ENCODE peak calls at places on chromosome 2, in four cellular contexts. H is AG09309, U is bronchial epithelial cell, J is NT2/D1. Y is an unnamed sample.

GRCh38 chr2:229725716-229726346 is 11.5 kb upstream of the DNER start:
- DNase-seq in H (peak), U (peak), J (no peak), Y (no peak)

GRCh38 chr2:58460670-58461069 is 219.5 kb upstream of the FANCL start:
- DNase-seq in H (no peak), U (no peak), J (no peak), Y (no peak)

GRCh38 chr2:205660521-205661124 is 21.7 kb upstream of the NRP2 start:
- DNase-seq in H (peak), U (peak), J (no peak), Y (no peak)

GRCh38 chr2:201960300-201960699 is 73.4 kb upstream of the FZD7 start:
- DNase-seq in H (no peak), U (no peak), J (no peak), Y (no peak)

GRCh38 chr2:171741189-171741588 is 53.9 kb downstream of the DYNC1I2 start:
- DNase-seq in H (no peak), U (peak), J (no peak), Y (no peak)

GRCh38 chr2:205276071-205276777 is 406.1 kb upstream of the NRP2 start:
- DNase-seq in H (no peak), U (no peak), J (peak), Y (no peak)

GRCh38 chr2:150470435-150470834 is 17.0 kb downstream of the RND3 start:
- DNase-seq in H (no peak), U (peak), J (no peak), Y (no peak)

GRCh38 chr2:176297067-176297466 is 27.8 kb downstream of the MTX2 start:
- DNase-seq in H (no peak), U (no peak), J (no peak), Y (no peak)

GRCh38 chr2:131588152-131588873 is 60.6 kb downstream of the CCDC74A start:
- DNase-seq in H (no peak), U (no peak), J (no peak), Y (no peak)

GRCh38 chr2:98572676-98573075 is 35.6 kb downstream of the COA5 start:
- DNase-seq in H (no peak), U (no peak), J (no peak), Y (no peak)

GRCh38 chr2:55768991-55769390 is 75.3 kb upstream of the PNPT1 start:
- DNase-seq in H (no peak), U (peak), J (no peak), Y (no peak)

GRCh38 chr2:119240311-119241204 is 16.9 kb downstream of the STEAP3 start:
- DNase-seq in H (no peak), U (peak), J (no peak), Y (peak)

GRCh38 chr2:95390272-95390880 is 12.1 kb upstream of the FAHD2A start:
- DNase-seq in H (no peak), U (no peak), J (no peak), Y (no peak)

GRCh38 chr2:135743860-135744259 is 2.2 kb downstream of the UBXN4 start:
- DNase-seq in H (no peak), U (no peak), J (no peak), Y (no peak)

GRCh38 chr2:228407821-228408220 is 226.3 kb upstream of the SPHKAP start:
- DNase-seq in H (no peak), U (no peak), J (no peak), Y (no peak)

GRCh38 chr2:38164881-38165280 is 88.9 kb upstream of the CYP1B1 start:
- DNase-seq in H (no peak), U (no peak), J (no peak), Y (no peak)

GRCh38 chr2:78861546-78861945 is 164.0 kb upstream of the REG3G start:
- DNase-seq in H (no peak), U (peak), J (peak), Y (no peak)

GRCh38 chr2:173983414-173983871 is 18.3 kb upstream of the SP3 start:
- DNase-seq in H (no peak), U (no peak), J (no peak), Y (no peak)

GRCh38 chr2:175414872-175415487 is 233.5 kb upstream of the ATP5MC3 start:
- DNase-seq in H (peak), U (peak), J (peak), Y (peak)

GRCh38 chr2:6741229-6741628 is 124.5 kb downstream of the CMPK2 start:
- DNase-seq in H (no peak), U (no peak), J (no peak), Y (no peak)

GRCh38 chr2:47534179-47534919 is 131.4 kb downstream of the MSH2 start:
- DNase-seq in H (peak), U (peak), J (peak), Y (peak)

GRCh38 chr2:10412380-10412779 is 35.7 kb downstream of the ODC1 start:
- DNase-seq in H (no peak), U (peak), J (peak), Y (no peak)

GRCh38 chr2:165698621-165698946 is 95.5 kb downstream of the GALNT3 start:
- DNase-seq in H (peak), U (peak), J (peak), Y (no peak)

GRCh38 chr2:5433855-5434254 is 258.3 kb upstream of the SOX11 start:
- DNase-seq in H (no peak), U (no peak), J (no peak), Y (no peak)

GRCh38 chr2:53787255-53787910 is 539 bp downstream of the ERLEC1 start:
- DNase-seq in H (no peak), U (peak), J (no peak), Y (no peak)

GRCh38 chr2:171792922-171793580 is 101.0 kb downstream of the SLC25A12 start:
- DNase-seq in H (no peak), U (no peak), J (no peak), Y (no peak)

GRCh38 chr2:233033672-233034071 is 1.2 kb downstream of the NEU2 start:
- DNase-seq in H (no peak), U (peak), J (no peak), Y (no peak)

GRCh38 chr2:225597911-225598310 is 198.4 kb downstream of the NYAP2 start:
- DNase-seq in H (no peak), U (no peak), J (no peak), Y (no peak)

GRCh38 chr2:170006592-170007327 is 171.2 kb upstream of the MYO3B start:
- DNase-seq in H (no peak), U (peak), J (no peak), Y (no peak)

GRCh38 chr2:12495247-12495868 is 221.4 kb upstream of the TRIB2 start:
- DNase-seq in H (no peak), U (no peak), J (no peak), Y (no peak)

GRCh38 chr2:185385157-185385556 is 353.4 kb upstream of the FSIP2 start:
- DNase-seq in H (no peak), U (no peak), J (no peak), Y (no peak)

GRCh38 chr2:74741076-74741460 is 87.0 kb downstream of the SEMA4F start:
- DNase-seq in H (no peak), U (no peak), J (no peak), Y (no peak)

GRCh38 chr2:223494987-223495386 is 107.2 kb downstream of the SCG2 start:
- DNase-seq in H (peak), U (no peak), J (no peak), Y (no peak)

GRCh38 chr2:60149151-60149550 is 404.3 kb downstream of the BCL11A start:
- DNase-seq in H (no peak), U (no peak), J (no peak), Y (no peak)

GRCh38 chr2:7725132-7725849 is 808.1 kb downstream of the RNF144A start:
- DNase-seq in H (no peak), U (peak), J (no peak), Y (no peak)

GRCh38 chr2:15313657-15314056 is 247.5 kb downstream of the NBAS start:
- DNase-seq in H (no peak), U (peak), J (no peak), Y (no peak)

GRCh38 chr2:146388757-146389156 is 1456.1 kb upstream of the ACVR2A start:
- DNase-seq in H (no peak), U (no peak), J (no peak), Y (no peak)

DNA sequence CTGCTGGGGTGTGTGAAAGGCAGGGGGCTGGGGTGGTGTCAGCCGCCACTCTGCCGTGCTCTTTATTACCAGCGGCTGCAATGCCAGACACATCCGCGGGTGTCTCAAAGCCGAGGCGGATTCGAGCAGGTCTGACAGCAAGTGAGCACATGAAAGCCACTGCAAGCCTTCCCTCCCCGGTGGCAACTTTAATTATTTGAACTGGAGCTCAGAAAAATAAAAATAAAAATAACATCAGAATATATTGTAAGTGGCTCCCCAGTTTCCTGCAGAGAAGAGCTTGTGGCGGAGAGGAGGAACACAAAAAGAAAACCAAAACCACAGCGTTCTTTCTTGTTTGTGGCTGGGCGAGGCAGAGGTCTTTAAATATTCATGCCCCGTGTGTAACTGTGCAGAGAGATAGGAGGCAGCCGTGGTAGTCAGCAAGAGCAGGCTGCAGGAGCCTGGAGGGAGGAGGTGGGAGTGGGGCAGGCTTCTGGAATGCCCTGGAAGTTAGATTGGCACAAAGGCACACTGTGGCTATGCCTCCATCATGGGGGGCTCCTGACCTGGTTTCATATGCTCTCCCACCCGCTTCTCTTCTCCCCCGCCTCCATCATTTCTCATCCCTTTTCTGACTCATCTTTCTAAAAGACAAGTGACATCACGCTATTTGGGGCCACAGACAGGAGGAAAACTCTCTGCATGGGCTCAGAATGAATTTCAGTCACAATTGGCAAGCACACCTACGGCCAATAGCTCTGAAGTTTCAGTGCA is 199.8 kb downstream of the CLIP4 start:
- DNase-seq in H (no peak), U (peak), J (no peak), Y (no peak)
- H3K4me3 ChIP-seq in H (peak), U (no peak), J (no peak), Y (no peak)

GRCh38 chr2:182868049-182868422 is 1.6 kb upstream of the FRZB start:
- DNase-seq in H (no peak), U (no peak), J (no peak), Y (no peak)

GRCh38 chr2:182866095-182866460 is 359 bp downstream of the FRZB start:
- DNase-seq in H (no peak), U (no peak), J (no peak), Y (no peak)

GRCh38 chr2:182867411-182868048 is 1.1 kb upstream of the FRZB start:
- DNase-seq in H (no peak), U (no peak), J (no peak), Y (no peak)

GRCh38 chr2:182868423-182868822 is 2.0 kb upstream of the FRZB start:
- DNase-seq in H (no peak), U (no peak), J (no peak), Y (no peak)

DNA sequence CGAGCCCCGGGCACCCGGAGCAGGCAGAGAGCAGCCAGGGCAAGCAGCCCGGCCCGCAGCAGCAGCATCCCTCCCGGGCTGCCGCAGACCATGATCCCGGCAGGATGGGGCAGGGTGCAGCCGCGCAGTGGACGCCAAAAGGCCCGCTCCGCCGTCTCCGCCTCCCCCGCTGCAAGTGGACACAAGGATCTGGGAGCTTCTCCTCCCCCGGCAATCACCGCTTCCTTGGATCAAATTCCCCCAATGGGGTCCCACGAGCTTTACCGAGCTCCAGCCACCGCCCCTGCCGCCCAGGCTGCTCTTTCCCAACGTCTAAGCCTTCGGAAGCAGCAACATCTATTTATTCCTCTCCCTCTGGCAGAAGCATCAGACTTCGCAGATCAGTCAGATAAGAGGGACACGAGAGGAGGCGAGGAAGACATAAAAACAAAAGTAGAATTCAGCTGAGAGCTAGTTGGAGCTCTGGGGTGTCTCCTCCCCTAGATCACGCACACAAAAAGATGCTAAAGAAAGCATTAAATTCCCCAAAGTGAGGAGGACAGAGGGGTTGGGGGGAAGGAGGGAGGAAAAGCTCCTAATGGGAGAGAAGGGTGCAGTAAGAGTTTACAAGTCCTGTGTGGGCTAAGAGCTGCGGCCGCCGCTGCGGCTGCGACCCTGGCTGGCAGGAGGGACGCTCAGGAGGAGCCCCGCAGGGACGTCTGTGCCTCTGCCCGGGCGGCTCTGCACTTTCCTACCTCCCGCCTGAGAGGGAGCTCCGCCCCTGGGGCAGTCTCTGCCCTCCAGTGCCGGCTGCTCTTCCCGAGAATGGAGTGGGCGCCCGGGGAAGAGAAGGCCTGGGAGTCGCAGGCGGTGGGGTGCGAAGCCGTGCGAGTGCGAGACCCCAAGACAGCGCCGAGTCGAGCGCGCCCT is at the start of gene FRZB:
- DNase-seq in H (no peak), U (no peak), J (peak), Y (peak)
- H3K4me3 ChIP-seq in H (peak), U (peak), J (peak), Y (peak)

DNA sequence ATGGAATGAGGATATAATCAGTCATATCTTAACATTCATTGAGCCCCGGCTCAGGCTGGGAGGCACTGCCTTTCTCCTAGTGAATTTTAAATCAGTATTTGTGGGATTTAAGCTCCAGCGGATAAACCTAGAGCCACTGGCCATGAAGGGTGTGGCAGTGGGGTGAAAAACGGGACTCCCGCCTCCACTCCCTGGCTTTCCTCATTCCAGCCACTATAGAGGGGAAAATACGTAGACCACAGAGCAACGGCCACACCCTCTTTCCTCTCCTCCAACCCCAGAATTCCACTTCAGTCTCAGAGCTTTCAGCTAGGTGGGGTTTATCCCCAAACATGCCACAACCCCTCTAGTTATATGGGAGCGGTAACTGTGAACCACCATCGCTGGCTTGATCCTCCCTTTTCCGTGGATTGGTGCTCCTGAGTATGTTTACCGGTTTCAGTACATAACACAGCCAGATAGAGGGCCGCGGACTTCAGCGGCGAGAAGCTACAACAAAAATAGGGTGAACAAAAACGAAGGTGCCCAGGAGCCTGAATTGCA is 70.6 kb upstream of the ITGB6 start:
- DNase-seq in H (no peak), U (peak), J (no peak), Y (no peak)
- H3K4me3 ChIP-seq in H (peak), U (peak), J (peak), Y (peak)

GRCh38 chr2:237923507-237924163 is 43.2 kb upstream of the UBE2F start:
- DNase-seq in H (no peak), U (no peak), J (peak), Y (peak)
- H3K4me3 ChIP-seq in H (peak), U (no peak), J (peak), Y (peak)

GRCh38 chr2:239360008-239360407 is 40.8 kb downstream of the HDAC4 start:
- DNase-seq in H (no peak), U (no peak), J (no peak), Y (no peak)

GRCh38 chr2:239359194-239359912 is 41.5 kb downstream of the HDAC4 start:
- DNase-seq in H (no peak), U (no peak), J (no peak), Y (no peak)

GRCh38 chr2:239362497-239362896 is 38.3 kb downstream of the HDAC4 start:
- DNase-seq in H (no peak), U (no peak), J (no peak), Y (no peak)

GRCh38 chr2:239360421-239361310 is 40.2 kb downstream of the HDAC4 start:
- DNase-seq in H (no peak), U (no peak), J (no peak), Y (no peak)

GRCh38 chr2:239361311-239361642 is 39.5 kb downstream of the HDAC4 start:
- DNase-seq in H (no peak), U (no peak), J (no peak), Y (no peak)
- H3K4me3 ChIP-seq in H (no peak), U (no peak), J (no peak), Y (no peak)

Y was measured in heart right ventricle.